ENCODE peak calls at places on chromosomes 5 and 9, in six cellular contexts. A is coronary artery; O is esophagus squamous epithelium; W is A549; G is AG04450; F is CD4-positive, alpha-beta memory T cell. L is an unnamed sample.

GRCh38 chr9:137506274-137506673 is 43.9 kb downstream of the PNPLA7 start:
- DNase-seq in A (no peak), O (no peak), W (peak; percentile 71), G (no peak), F (no peak), L (no peak)

GRCh38 chr9:71001780-71002386 is 119.5 kb downstream of the TRPM3 start:
- DNase-seq in A (no peak), O (no peak), W (peak; percentile 35), G (no peak), F (peak; percentile 5), L (no peak)

GRCh38 chr5:31823477-31823876 is 184.5 kb downstream of the PDZD2 start:
- DNase-seq in A (no peak), O (no peak), W (no peak), G (no peak), F (no peak), L (no peak)

GRCh38 chr5:139962445-139962844 is 80.7 kb downstream of the NRG2 start:
- DNase-seq in A (no peak), O (no peak), W (no peak), G (no peak), F (no peak), L (no peak)

GRCh38 chr5:179348833-179349232 is 3.6 kb upstream of the ADAMTS2 start:
- DNase-seq in A (no peak), O (no peak), W (no peak), G (no peak), F (no peak), L (no peak)

GRCh38 chr5:170025853-170026252 is 45.6 kb upstream of the INSYN2B start:
- DNase-seq in A (no peak), O (no peak), W (no peak), G (no peak), F (no peak), L (no peak)

GRCh38 chr5:53041071-53041692 is 52.0 kb downstream of the ITGA2 start:
- DNase-seq in A (no peak), O (no peak), W (no peak), G (no peak), F (peak; percentile 49), L (no peak)

GRCh38 chr5:15007549-15008142 is 136.1 kb upstream of the ANKH start:
- DNase-seq in A (no peak), O (no peak), W (no peak), G (no peak), F (no peak), L (no peak)

GRCh38 chr5:103800728-103801127 is 238.1 kb upstream of the NUDT12 start:
- DNase-seq in A (no peak), O (no peak), W (no peak), G (no peak), F (no peak), L (no peak)

GRCh38 chr9:120712539-120713031 is 1.7 kb downstream of the MEGF9 start:
- DNase-seq in A (no peak), O (no peak), W (peak; percentile 41), G (no peak), F (no peak), L (no peak)

GRCh38 chr5:126267435-126267834 is 155.8 kb upstream of the GRAMD2B start:
- DNase-seq in A (no peak), O (no peak), W (no peak), G (no peak), F (no peak), L (no peak)

GRCh38 chr5:39513236-39513635 is 88.5 kb upstream of the DAB2 start:
- DNase-seq in A (no peak), O (no peak), W (peak; percentile 58), G (no peak), F (no peak), L (no peak)

GRCh38 chr5:86861514-86861913 is 243.8 kb downstream of the COX7C start:
- DNase-seq in A (no peak), O (no peak), W (no peak), G (no peak), F (no peak), L (no peak)

GRCh38 chr9:111454751-111455150 is 29.4 kb downstream of the ECPAS start:
- DNase-seq in A (no peak), O (no peak), W (no peak), G (no peak), F (no peak), L (no peak)

GRCh38 chr5:86748538-86749105 is 130.9 kb downstream of the COX7C start:
- DNase-seq in A (no peak), O (no peak), W (no peak), G (no peak), F (no peak), L (no peak)

GRCh38 chr5:73278693-73279092 is 105.7 kb downstream of the TMEM174 start:
- DNase-seq in A (no peak), O (no peak), W (no peak), G (no peak), F (no peak), L (peak; percentile 63)

GRCh38 chr5:159022178-159022556 is 77.5 kb downstream of the EBF1 start:
- DNase-seq in A (no peak), O (no peak), W (no peak), G (peak; percentile 55), F (no peak), L (no peak)

GRCh38 chr9:5492965-5493364 is 17.4 kb upstream of the PDCD1LG2 start:
- DNase-seq in A (no peak), O (no peak), W (peak; percentile 19), G (no peak), F (no peak), L (peak; percentile 62)

GRCh38 chr5:1568201-1568979 is 44.6 kb upstream of the LPCAT1 start:
- DNase-seq in A (no peak), O (no peak), W (peak; percentile 86), G (peak; percentile 57), F (no peak), L (peak; percentile 46)

DNA sequence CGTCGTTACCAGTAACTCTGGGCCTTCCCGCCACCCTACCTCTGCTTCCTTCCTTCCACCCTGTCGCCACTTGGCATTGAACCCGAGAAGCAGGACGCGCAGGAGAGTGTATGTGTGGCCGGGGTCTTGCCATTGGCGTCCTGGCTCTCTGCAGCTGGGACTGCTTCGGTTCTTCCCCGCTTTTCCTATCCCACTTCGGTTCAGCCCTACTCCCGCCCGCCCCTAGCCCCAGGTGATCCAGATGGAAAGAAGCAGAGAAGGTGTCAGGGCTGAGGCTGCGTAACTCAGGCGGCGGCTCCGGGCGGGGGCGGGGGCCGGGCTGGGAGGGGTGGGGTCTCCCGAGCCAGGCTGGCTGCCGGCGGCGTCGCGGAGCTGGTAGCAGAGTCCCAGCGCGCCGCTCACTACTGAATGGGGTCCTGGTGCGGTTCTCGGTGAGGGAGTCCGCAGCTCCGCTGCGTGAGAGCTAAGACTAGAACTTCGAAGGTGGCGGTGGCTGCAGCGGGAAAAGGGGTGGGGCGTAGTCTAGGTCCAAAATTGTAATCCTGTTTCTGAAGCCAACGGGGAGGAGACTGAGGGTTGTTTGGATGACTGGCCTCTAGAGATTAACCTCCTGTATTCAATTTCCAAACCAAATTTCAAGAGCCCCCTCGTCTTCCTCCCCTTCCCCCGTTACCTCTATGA is 1.3 kb downstream of the PRR16 start:
- DNase-seq in A (peak; percentile 78), O (no peak), W (no peak), G (no peak), F (no peak), L (no peak)
- H3K27ac ChIP-seq in A (peak overlapping the region; percentile 64), O (peak overlapping the region; percentile 78), W (no peak overlapping the region), G (no peak overlapping the region), F (no peak overlapping the region), L (no peak overlapping the region)

DNA sequence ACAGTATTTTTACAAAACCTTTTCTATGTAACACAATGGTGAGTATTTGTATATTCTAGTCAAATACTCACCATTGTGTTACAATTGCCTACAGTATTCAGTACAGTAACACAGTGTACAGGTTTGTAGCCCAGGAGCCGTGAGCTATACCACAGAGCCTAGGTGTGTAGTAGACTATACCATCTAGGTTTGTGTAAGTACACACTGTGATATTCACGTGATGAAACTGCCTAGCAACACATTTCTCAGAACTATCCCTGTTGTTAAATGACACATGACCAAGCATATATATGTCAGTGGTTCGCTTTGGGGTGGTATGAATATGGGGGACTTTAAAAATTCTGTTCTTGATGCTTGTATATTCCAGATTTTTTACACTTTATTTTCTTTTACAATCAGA is 21.3 kb downstream of the SH3PXD2B start:
- DNase-seq in A (no peak), O (no peak), W (no peak), G (no peak), F (no peak), L (no peak)
- H3K27ac ChIP-seq in A (no peak overlapping the region), O (no peak overlapping the region), W (no peak overlapping the region), G (no peak overlapping the region), F (no peak overlapping the region), L (no peak overlapping the region)

GRCh38 chr5:41903382-41903891 is 707 bp upstream of the RIMOC1 start:
- DNase-seq in A (no peak), O (no peak), W (no peak), G (no peak), F (no peak), L (no peak)
- H3K27ac ChIP-seq in A (peak overlapping the region; percentile 89), O (peak overlapping the region; percentile 96), W (no peak overlapping the region), G (peak overlapping the region; percentile 54), F (peak overlapping the region; percentile 74), L (peak overlapping the region; percentile 73)

GRCh38 chr5:132475531-132475930 is 15.0 kb downstream of the IRF1 start:
- DNase-seq in A (no peak), O (no peak), W (no peak), G (no peak), F (no peak), L (no peak)
- H3K27ac ChIP-seq in A (no peak overlapping the region), O (peak overlapping the region; percentile 66), W (no peak overlapping the region), G (no peak overlapping the region), F (peak overlapping the region; percentile 65), L (no peak overlapping the region)

GRCh38 chr9:36158122-36158521 is 11.1 kb upstream of the CCIN start:
- DNase-seq in A (no peak), O (no peak), W (no peak), G (no peak), F (no peak), L (no peak)
- H3K27ac ChIP-seq in A (peak overlapping the region; percentile 46), O (peak overlapping the region; percentile 79), W (no peak overlapping the region), G (no peak overlapping the region), F (no peak overlapping the region), L (no peak overlapping the region)

DNA sequence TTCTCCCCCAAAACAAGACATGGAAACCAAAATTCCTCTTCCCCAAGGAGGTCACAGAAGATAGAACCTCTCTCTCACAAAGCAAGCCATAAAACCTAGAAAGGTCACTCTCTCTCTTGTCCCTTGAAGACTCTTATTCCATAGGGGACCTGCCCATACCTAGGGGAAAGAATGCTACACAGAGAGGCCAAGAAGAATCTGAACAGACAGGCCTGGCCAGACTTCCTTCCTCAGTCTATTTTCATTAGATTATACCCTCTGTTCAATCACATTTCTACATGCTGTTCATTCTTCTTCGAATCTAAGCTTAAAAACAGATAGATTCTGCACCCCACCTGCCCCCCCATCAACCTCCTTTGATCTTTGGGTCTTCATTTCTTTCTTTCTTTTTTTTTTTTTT is 206.8 kb downstream of the TLE4 start:
- DNase-seq in A (no peak), O (no peak), W (no peak), G (no peak), F (no peak), L (no peak)
- H3K27ac ChIP-seq in A (no peak overlapping the region), O (no peak overlapping the region), W (no peak overlapping the region), G (no peak overlapping the region), F (no peak overlapping the region), L (no peak overlapping the region)

DNA sequence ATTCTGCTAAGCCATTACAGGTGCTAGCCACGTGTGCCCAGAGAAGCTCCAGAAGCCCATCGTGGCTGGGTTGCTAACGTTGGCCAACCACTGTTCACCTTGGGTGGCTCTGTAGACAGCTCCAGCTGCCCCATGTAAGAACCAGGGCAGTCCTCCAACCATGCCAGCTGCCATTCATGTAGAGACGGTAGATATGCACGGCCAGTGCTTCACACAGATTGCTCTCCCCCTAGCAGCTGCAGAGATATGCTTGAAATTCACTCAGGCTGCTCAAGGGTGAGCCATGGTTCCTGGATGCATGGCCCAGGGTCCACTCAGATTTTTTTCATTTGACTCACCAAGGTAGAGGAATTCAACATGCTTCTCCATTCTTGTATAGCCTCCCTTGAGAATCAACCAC is 31.0 kb downstream of the GADD45G start:
- DNase-seq in A (no peak), O (no peak), W (no peak), G (no peak), F (no peak), L (no peak)
- H3K27ac ChIP-seq in A (no peak overlapping the region), O (no peak overlapping the region), W (no peak overlapping the region), G (no peak overlapping the region), F (no peak overlapping the region), L (no peak overlapping the region)